ENCODE peak calls at places on chromosomes 12 and 14, in six cellular contexts. H, D, V, P, R and G are unnamed samples. For H3K4me1, the result is how much of the 10 kb centered on the place peaks cover.

GRCh38 chr14:65948302-65948701 is 535.8 kb downstream of the FUT8 start:
- DNase-seq in H (no peak), D (no peak), V (no peak), P (no peak), R (no peak), G (no peak)

GRCh38 chr12:123237646-123238329 is 4.6 kb downstream of the MTRFR start:
- DNase-seq in H (peak), D (peak), V (peak), P (peak), R (peak), G (peak)

GRCh38 chr14:38210168-38210567 is 2.5 kb downstream of the SSTR1 start:
- DNase-seq in H (no peak), D (no peak), V (no peak), P (peak), R (no peak), G (peak)

GRCh38 chr14:30527196-30527595 is 31.8 kb upstream of the G2E3 start:
- DNase-seq in H (no peak), D (no peak), V (no peak), P (no peak), R (no peak), G (no peak)

GRCh38 chr14:97603201-97603600 is 806.0 kb downstream of the VRK1 start:
- DNase-seq in H (no peak), D (no peak), V (no peak), P (no peak), R (no peak), G (peak)

GRCh38 chr12:21502164-21502496 is 541 bp downstream of the GOLT1B start:
- DNase-seq in H (no peak), D (no peak), V (no peak), P (peak), R (peak), G (peak)

GRCh38 chr12:89862511-89863331 is 154.1 kb upstream of the ATP2B1 start:
- DNase-seq in H (no peak), D (peak), V (no peak), P (no peak), R (no peak), G (peak)

GRCh38 chr12:95836185-95836609 is 22.6 kb upstream of the SNRPF start:
- DNase-seq in H (no peak), D (no peak), V (no peak), P (peak), R (peak), G (peak)

GRCh38 chr14:56145965-56146364 is 27.8 kb downstream of the PELI2 start:
- DNase-seq in H (no peak), D (no peak), V (no peak), P (no peak), R (no peak), G (no peak)

GRCh38 chr12:121575051-121575450 is 5.8 kb downstream of the KDM2B start:
- DNase-seq in H (no peak), D (no peak), V (no peak), P (no peak), R (no peak), G (no peak)

GRCh38 chr14:91241848-91242247 is 2.7 kb downstream of the GPR68 start:
- DNase-seq in H (no peak), D (no peak), V (no peak), P (no peak), R (no peak), G (no peak)

GRCh38 chr12:100724071-100724470 is 70.5 kb upstream of the ANO4 start:
- DNase-seq in H (no peak), D (no peak), V (peak), P (no peak), R (no peak), G (no peak)

GRCh38 chr12:3200779-3201738 is 123.9 kb downstream of the TSPAN9 start:
- DNase-seq in H (no peak), D (no peak), V (peak), P (no peak), R (no peak), G (no peak)

GRCh38 chr12:7431993-7432685 is 11.8 kb downstream of the CD163L1 start:
- DNase-seq in H (no peak), D (no peak), V (no peak), P (no peak), R (no peak), G (no peak)

GRCh38 chr12:2395352-2395977 is 342.7 kb downstream of the CACNA1C start:
- DNase-seq in H (no peak), D (peak), V (peak), P (peak), R (peak), G (peak)

GRCh38 chr14:101819251-101819990 is 57.9 kb downstream of the PPP2R5C start:
- DNase-seq in H (no peak), D (no peak), V (no peak), P (no peak), R (no peak), G (peak)

GRCh38 chr14:60090864-60091519 is 731 bp upstream of the PCNX4 start:
- DNase-seq in H (peak), D (peak), V (peak), P (peak), R (peak), G (peak)

GRCh38 chr14:36656769-36657408 is 4.8 kb upstream of the PAX9 start:
- DNase-seq in H (no peak), D (no peak), V (peak), P (peak), R (no peak), G (no peak)

GRCh38 chr12:75437564-75437963 is 43.0 kb upstream of the GLIPR1 start:
- DNase-seq in H (no peak), D (no peak), V (no peak), P (peak), R (no peak), G (peak)

GRCh38 chr14:61197416-61197815 is 83.7 kb downstream of the TMEM30B start:
- DNase-seq in H (no peak), D (no peak), V (no peak), P (peak), R (no peak), G (no peak)

GRCh38 chr14:24368562-24369252 is 723 bp downstream of the NFATC4 start:
- DNase-seq in H (peak), D (peak), V (peak), P (peak), R (no peak), G (no peak)

GRCh38 chr14:105427893-105428485 is 8.4 kb downstream of the MTA1 start:
- DNase-seq in H (no peak), D (no peak), V (no peak), P (no peak), R (no peak), G (no peak)

GRCh38 chr14:106039400-106039799 is 513.0 kb downstream of the TMEM121 start:
- DNase-seq in H (no peak), D (no peak), V (no peak), P (peak), R (no peak), G (no peak)

GRCh38 chr14:76780875-76781647 is 19.8 kb downstream of the VASH1 start:
- DNase-seq in H (peak), D (no peak), V (no peak), P (no peak), R (no peak), G (no peak)

GRCh38 chr14:76780360-76780759 is 19.1 kb downstream of the VASH1 start:
- DNase-seq in H (no peak), D (no peak), V (no peak), P (no peak), R (no peak), G (no peak)

GRCh38 chr14:76780058-76780345 is 18.7 kb downstream of the VASH1 start:
- DNase-seq in H (no peak), D (no peak), V (no peak), P (no peak), R (no peak), G (no peak)

GRCh38 chr14:76778546-76779215 is 17.4 kb downstream of the VASH1 start:
- DNase-seq in H (no peak), D (peak), V (no peak), P (no peak), R (no peak), G (no peak)

DNA sequence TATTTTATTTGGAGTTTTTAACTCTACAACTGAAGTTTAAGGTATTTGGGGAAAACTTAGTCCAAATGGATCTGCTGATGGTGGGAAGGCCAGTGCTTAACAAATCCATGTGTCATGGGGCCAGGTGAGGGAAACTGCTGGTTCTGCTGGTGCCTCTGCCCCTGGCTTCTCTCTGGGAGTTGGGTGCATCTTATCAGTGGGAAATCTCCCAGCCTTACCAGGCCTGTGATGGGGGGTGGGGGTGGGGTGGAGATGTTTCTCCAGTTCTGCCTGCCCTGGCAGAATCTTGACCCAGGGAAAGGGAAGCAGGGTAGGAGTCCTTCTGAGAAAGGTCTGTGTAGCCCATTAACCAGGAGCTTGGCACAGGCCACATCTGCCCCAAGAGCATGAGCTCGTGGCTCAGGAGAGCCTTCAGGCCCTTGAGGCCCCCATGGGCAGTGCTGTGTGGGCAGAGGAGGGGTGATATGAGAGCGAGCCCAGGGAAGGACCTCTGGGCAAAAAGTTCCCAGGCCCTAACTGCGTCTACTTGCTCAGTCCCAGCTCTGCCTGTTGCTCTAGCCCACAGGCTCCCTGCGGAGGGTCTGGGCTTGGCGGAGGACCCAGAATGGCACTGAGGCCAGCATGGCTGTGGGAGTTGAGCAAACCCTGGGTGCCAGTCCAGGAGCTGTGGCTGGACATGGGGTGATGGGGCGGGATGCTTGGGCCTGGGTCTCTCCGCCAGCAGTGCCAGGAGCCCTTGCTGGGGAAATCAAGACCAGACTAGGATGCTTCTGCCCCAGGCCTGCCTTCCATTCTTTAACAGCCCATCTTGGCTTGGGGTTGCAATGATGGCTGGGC is 18.2 kb downstream of the VASH1 start:
- DNase-seq in H (no peak), D (peak), V (no peak), P (no peak), R (no peak), G (no peak)
- H3K4me1 ChIP-seq in H (under half), D (half or more), V (under half), P (under half), R (under half), G (under half)

GRCh38 chr12:113889806-113890581 is 76.1 kb downstream of the RBM19 start:
- DNase-seq in H (no peak), D (no peak), V (no peak), P (no peak), R (no peak), G (no peak)
- H3K4me3 ChIP-seq in H (no peak), D (no peak), V (no peak), P (no peak), R (no peak), G (no peak)

DNA sequence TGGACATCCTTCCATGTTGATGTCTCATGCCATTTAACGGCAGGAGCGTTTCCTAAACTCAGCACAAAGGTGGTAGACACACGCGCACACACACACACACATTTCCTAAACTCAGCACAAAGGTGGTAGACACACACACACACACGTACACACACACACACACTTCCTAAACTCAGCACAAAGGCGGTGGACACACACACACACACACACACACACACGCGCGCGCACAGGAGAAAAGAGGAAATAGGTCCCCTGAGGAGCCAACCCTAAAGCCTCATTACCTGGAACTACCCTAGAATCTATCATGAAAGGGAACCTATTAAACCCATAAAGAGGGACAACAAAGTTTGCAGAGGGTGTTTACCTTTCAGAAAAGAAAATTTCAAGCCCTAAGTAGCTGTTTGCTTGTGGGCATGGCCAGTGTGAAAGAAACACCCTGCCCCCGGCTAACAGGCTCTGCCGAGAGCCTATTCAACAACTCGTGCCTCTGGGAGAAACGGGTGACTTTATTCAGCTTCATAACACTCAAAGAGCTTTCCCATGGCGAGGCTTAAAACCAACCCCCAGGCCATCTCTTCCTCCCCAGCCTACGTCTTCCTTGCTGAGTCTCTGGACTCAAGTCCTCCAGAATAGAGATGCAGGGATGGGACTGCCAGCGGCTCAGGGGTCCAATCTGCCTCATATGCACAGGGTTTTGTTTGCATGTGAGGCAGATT is 31.8 kb downstream of the SLC8B1 start:
- DNase-seq in H (no peak), D (no peak), V (peak), P (no peak), R (no peak), G (no peak)
- H3K27ac ChIP-seq in H (no peak), D (no peak), V (peak), P (no peak), R (no peak), G (no peak)

GRCh38 chr12:13596714-13597113 is 384.7 kb downstream of the GRIN2B start:
- DNase-seq in H (no peak), D (no peak), V (no peak), P (no peak), R (no peak), G (no peak)
- H3K4me1 ChIP-seq in H (under half), D (under half), V (under half), P (under half), R (under half), G (under half)

GRCh38 chr14:89406941-89407340 is 10.1 kb downstream of the FOXN3 start:
- DNase-seq in H (no peak), D (no peak), V (no peak), P (no peak), R (no peak), G (no peak)
- H3K4me3 ChIP-seq in H (no peak), D (no peak), V (no peak), P (no peak), R (no peak), G (no peak)

GRCh38 chr12:43835656-43836454 is at the start of gene TMEM117:
- DNase-seq in H (peak), D (peak), V (peak), P (peak), R (peak), G (peak)

GRCh38 chr12:43835264-43835655 is 621 bp upstream of the TMEM117 start:
- DNase-seq in H (no peak), D (no peak), V (no peak), P (no peak), R (no peak), G (no peak)

GRCh38 chr12:43832506-43833168 is 3.2 kb upstream of the TMEM117 start:
- DNase-seq in H (no peak), D (no peak), V (no peak), P (no peak), R (no peak), G (peak)

GRCh38 chr12:43840338-43840737 is 4.5 kb downstream of the TMEM117 start:
- DNase-seq in H (no peak), D (no peak), V (no peak), P (no peak), R (no peak), G (no peak)

GRCh38 chr12:43836455-43836989 is 641 bp downstream of the TMEM117 start:
- DNase-seq in H (no peak), D (no peak), V (no peak), P (peak), R (peak), G (peak)
- H3K27ac ChIP-seq in H (peak), D (peak), V (no peak), P (peak), R (peak), G (peak)

GRCh38 chr14:96066976-96067375 is 27.8 kb downstream of the C14orf132 start:
- DNase-seq in H (peak), D (no peak), V (no peak), P (no peak), R (no peak), G (no peak)
- H3K4me1 ChIP-seq in H (under half), D (under half), V (under half), P (under half), R (under half), G (under half)

GRCh38 chr14:80996049-80996901 is 40.9 kb downstream of the TSHR start:
- DNase-seq in H (no peak), D (no peak), V (peak), P (peak), R (peak), G (peak)
- H3K4me3 ChIP-seq in H (no peak), D (no peak), V (no peak), P (no peak), R (no peak), G (no peak)